ENCODE peak calls at places on chromosomes 16 and 17, in eight cellular contexts. A, G, J, V, S, K, H and F are unnamed samples.

GRCh38 chr16:6484121-6484520 is 848.5 kb upstream of the RBFOX1 start:
- DNase-seq in H (no peak), V (no peak), J (no peak), A (no peak), S (no peak), G (no peak), K (no peak), F (no peak)

GRCh38 chr16:54936086-54936978 is 5.7 kb downstream of the IRX5 start:
- DNase-seq in A (peak; percentile 86), G (no peak), K (no peak), H (no peak), J (no peak), S (no peak), V (no peak), F (no peak)

GRCh38 chr17:70366421-70366820 is 197.1 kb downstream of the KCNJ2 start:
- DNase-seq in G (no peak), J (no peak), A (peak; percentile 70), K (no peak), V (no peak), H (no peak), S (no peak), F (no peak)

GRCh38 chr17:82050761-82051641 is 610 bp downstream of the RFNG start:
- DNase-seq in A (peak; percentile 73), J (no peak), G (no peak), H (no peak), S (no peak), V (no peak), K (no peak), F (no peak)

GRCh38 chr16:81204794-81205680 is 33.5 kb upstream of the BCO1 start:
- DNase-seq in A (peak; percentile 68), G (no peak), H (no peak), J (peak; percentile 36), K (peak; percentile 34), S (peak; percentile 48), V (no peak), F (no peak)

GRCh38 chr17:42347606-42348005 is 40.6 kb downstream of the STAT3 start:
- DNase-seq in J (no peak), H (no peak), K (no peak), S (no peak), A (no peak), G (no peak), V (no peak), F (no peak)

GRCh38 chr17:67044940-67045339 is 586 bp downstream of the CACNG1 start:
- DNase-seq in K (no peak), H (no peak), V (no peak), J (no peak), G (no peak), S (no peak), A (no peak), F (no peak)

GRCh38 chr17:8857919-8858318 is 9.6 kb downstream of the PIK3R6 start:
- DNase-seq in S (no peak), G (no peak), H (no peak), K (no peak), J (no peak), V (no peak), A (peak; percentile 31), F (no peak)

GRCh38 chr16:87278191-87279093 is 38.8 kb downstream of the C16orf95 start:
- DNase-seq in J (peak; percentile 75), S (peak; percentile 73), K (peak; percentile 84), G (peak; percentile 75), A (peak; percentile 96), H (peak; percentile 79), V (peak; percentile 64), F (peak; percentile 3)

GRCh38 chr16:12319464-12320030 is 343.0 kb downstream of the SNX29 start:
- DNase-seq in S (peak; percentile 28), H (no peak), G (no peak), V (no peak), K (no peak), A (peak; percentile 65), J (no peak), F (no peak)

GRCh38 chr16:12321363-12321762 is 344.8 kb downstream of the SNX29 start:
- DNase-seq in A (no peak), K (no peak), G (no peak), H (no peak), S (no peak), V (no peak), J (no peak), F (no peak)

GRCh38 chr16:12324152-12324551 is 347.6 kb downstream of the SNX29 start:
- DNase-seq in K (no peak), S (no peak), V (no peak), H (no peak), J (no peak), G (no peak), A (no peak), F (no peak)

GRCh38 chr16:12320298-12320706 is 343.8 kb downstream of the SNX29 start:
- DNase-seq in S (no peak), J (no peak), K (no peak), V (no peak), H (no peak), G (no peak), A (peak; percentile 48), F (no peak)

DNA sequence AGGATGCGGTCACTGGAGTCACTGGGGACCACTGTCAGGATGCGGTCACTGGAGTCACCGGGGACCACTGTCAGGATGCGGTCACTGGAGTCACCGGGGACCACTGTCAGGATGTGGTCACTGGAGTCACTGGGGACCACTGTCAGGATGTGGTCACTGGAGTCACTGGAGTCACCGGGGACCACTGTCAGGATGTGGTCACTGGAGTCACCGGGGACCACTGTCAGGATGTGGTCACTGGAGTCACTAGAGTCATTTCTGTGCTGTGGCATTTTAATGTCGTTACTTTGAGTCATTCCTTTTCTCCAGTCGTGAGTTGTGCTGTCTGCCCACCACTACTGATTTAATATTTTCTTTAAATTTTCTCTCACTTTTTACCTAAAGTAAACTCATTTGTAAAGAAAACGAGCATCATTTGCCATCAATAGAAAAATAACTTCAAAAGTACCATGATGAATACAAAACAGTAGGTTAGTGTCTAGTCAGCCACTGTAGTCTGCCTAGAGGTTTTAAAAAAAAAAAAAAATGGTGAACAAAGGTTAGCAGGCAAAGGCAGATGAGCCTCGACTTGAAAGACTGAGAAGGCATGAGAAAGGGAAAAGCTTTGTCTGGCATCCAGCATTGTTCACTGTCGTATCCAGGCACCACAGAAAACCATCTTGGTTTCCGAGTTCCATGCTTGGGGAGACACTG is 346.6 kb downstream of the SNX29 start:
- DNase-seq in S (no peak), A (no peak), H (no peak), K (no peak), J (no peak), G (no peak), V (no peak), F (peak; percentile 8)
- H3K4me3 ChIP-seq in S (no peak overlapping the region), A (no peak overlapping the region), H (no peak overlapping the region), K (no peak overlapping the region), J (no peak overlapping the region), G (no peak overlapping the region), V (no peak overlapping the region), F (no peak overlapping the region)

GRCh38 chr17:13601317-13601775 is 383 bp downstream of the HS3ST3A1 start:
- DNase-seq in G (no peak), K (no peak), A (no peak), S (no peak), H (no peak), V (no peak), J (no peak), F (no peak)

GRCh38 chr17:13600475-13601316 is 1.0 kb downstream of the HS3ST3A1 start:
- DNase-seq in V (no peak), K (no peak), H (no peak), A (peak; percentile 85), G (no peak), S (no peak), J (no peak), F (no peak)

GRCh38 chr17:13599808-13600398 is 1.8 kb downstream of the HS3ST3A1 start:
- DNase-seq in A (no peak), J (no peak), V (no peak), S (no peak), G (no peak), K (no peak), H (no peak), F (no peak)

GRCh38 chr17:13599168-13599577 is 2.6 kb downstream of the HS3ST3A1 start:
- DNase-seq in H (no peak), A (no peak), K (no peak), S (no peak), G (no peak), J (no peak), V (no peak), F (no peak)

DNA sequence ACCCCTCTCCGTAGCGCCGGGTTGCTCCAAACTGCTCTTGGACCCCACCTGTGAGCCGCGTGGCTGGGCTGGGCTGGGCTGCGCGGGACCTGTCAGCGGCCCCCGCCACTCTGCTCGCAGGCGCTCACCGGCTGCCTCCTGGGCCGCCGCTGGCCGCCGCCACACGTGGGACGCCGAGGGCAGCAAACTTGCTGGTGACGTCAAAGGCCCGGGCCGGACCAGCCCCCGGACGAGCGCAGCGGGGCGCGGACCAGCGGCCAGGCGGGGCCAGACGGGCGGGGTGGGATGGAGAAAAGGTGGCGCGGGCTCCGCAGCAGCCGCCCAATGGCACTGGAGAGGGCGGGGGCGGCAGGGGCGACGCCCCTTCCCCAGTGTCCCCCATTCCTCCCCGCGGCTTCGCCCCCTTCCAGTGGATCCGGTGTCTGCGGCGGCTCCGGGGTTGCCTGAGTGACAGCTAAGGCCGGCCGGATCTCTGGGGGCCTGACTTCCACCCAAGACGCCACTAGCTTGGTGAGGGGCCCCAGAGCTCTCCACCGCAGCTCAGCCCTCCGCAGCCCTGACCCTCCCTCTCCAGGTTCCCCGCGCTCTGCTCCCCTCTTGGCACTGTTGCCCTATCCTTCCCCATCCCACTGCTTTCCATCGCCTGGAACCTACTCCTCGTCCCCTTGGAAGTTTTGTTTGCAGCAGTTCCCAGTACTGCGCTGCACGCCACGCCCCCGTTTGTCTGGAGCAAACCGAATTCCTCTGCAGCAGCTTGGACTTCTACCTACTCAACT is at the start of gene HS3ST3A1:
- DNase-seq in S (no peak), V (no peak), G (peak; percentile 50), K (no peak), A (peak; percentile 97), J (peak; percentile 15), H (no peak), F (no peak)
- H3K27ac ChIP-seq in S (peak within 1 kb of the TSS; percentile 29), V (no peak within 1 kb of the TSS), G (peak within 1 kb of the TSS; percentile 4), K (no peak within 1 kb of the TSS), A (peak within 1 kb of the TSS; percentile 21), J (peak within 1 kb of the TSS; percentile 53), H (no peak within 1 kb of the TSS), F (no peak within 1 kb of the TSS)

DNA sequence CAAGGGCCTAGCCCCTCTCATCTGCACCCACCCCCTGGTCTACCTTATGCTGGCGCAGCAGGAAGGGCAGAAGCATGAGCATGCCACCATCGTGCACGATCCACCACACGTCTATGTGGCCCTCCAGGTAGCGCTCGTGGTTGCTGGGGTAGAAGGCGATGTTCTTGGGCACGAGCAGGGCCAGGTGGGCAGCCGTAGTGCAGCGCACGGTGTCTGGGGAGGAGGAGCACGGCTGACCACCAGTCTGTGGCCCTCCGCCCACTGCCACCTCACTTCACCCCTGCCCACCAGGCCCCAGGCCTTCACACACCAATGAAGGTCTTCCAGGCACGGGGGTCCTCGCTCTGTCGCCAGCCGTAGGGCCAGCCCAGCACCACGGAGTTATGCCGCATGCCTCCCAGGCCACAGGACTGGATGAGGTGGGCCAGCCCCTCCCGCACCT is 2.2 kb upstream of the LCAT start:
- DNase-seq in V (no peak), G (no peak), J (no peak), K (no peak), S (no peak), A (no peak), H (no peak), F (no peak)
- H3K36me3 ChIP-seq in V (peaks cover 24% of the 10 kb centered on the region), G (peaks cover 95% of the 10 kb centered on the region), J (no peaks in the 10 kb centered on the region), K (peaks cover 14% of the 10 kb centered on the region), S (peaks cover 94% of the 10 kb centered on the region), A (peaks cover 38% of the 10 kb centered on the region), H (no peaks in the 10 kb centered on the region), F (peaks cover 28% of the 10 kb centered on the region)

DNA sequence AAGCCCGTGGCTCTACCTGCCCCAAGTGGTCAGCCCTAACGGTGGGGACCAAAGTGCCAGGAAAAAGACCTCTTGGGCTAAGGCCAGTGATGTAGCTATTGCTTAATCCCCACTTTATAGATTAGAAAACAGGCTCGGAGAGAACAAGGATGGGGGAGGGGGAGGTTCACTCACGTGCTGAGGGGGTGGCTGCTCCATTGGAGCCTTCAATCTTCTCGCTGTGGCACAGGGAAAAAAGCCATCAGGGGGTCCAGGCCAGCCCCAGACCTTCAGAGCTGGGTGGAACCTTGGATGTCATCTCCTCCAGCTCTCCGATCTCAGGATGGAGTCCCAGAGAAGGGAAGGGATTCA is 45.9 kb downstream of the SRCIN1 start:
- DNase-seq in J (no peak), S (no peak), K (no peak), H (no peak), V (no peak), G (no peak), A (no peak), F (no peak)
- H3K4me3 ChIP-seq in J (peak overlapping the region; percentile 28), S (peak overlapping the region; percentile 42), K (no peak overlapping the region), H (peak overlapping the region; percentile 57), V (no peak overlapping the region), G (peak overlapping the region; percentile 51), A (no peak overlapping the region), F (peak overlapping the region; percentile 73)